ENCODE peak calls at places on chromosomes 12 and 14, in nine cellular contexts. W is sigmoid colon, B is IMR-90, G is K562, Z is spleen, D is A549, J is esophagus squamous epithelium, S is uterus, O is heart left ventricle. L is an unnamed sample.
A peak's percentile ranks its signal among the peaks of the same experiment; 100 is the strongest.

GRCh38 chr14:31781578-31781977 is 220.4 kb downstream of the NUBPL start:
- DNase-seq in W (no peak), B (no peak), G (no peak), Z (no peak), D (no peak), J (no peak), S (no peak), O (no peak), L (no peak)

GRCh38 chr12:116384629-116385485 is 107.4 kb upstream of the MED13L start:
- DNase-seq in W (no peak), B (peak; percentile 76), G (peak; percentile 62), Z (no peak), D (no peak), J (no peak), S (no peak), O (no peak), L (no peak)

GRCh38 chr12:113261847-113262470 is 40.7 kb downstream of the TPCN1 start:
- DNase-seq in W (no peak), B (peak; percentile 22), G (no peak), Z (no peak), D (no peak), J (no peak), S (no peak), O (no peak), L (no peak)

GRCh38 chr14:99387880-99388279 is 92.8 kb downstream of the SETD3 start:
- DNase-seq in W (no peak), B (no peak), G (no peak), Z (no peak), D (no peak), J (no peak), S (no peak), O (no peak), L (no peak)

GRCh38 chr14:59254911-59255545 is 66.6 kb downstream of the DAAM1 start:
- DNase-seq in W (peak; percentile 73), B (peak; percentile 30), G (no peak), Z (no peak), D (no peak), J (no peak), S (peak; percentile 24), O (no peak), L (peak; percentile 32)

GRCh38 chr12:96862326-96862725 is 44.7 kb upstream of the NEDD1 start:
- DNase-seq in W (no peak), B (no peak), G (no peak), Z (no peak), D (no peak), J (no peak), S (no peak), O (no peak), L (no peak)

GRCh38 chr14:78164226-78164853 is 5.8 kb upstream of the NRXN3 start:
- DNase-seq in W (no peak), B (no peak), G (peak; percentile 35), Z (no peak), D (peak; percentile 60), J (no peak), S (no peak), O (no peak), L (no peak)

GRCh38 chr14:72891666-72892102 is 2.2 kb downstream of the DPF3 start:
- DNase-seq in W (no peak), B (no peak), G (no peak), Z (no peak), D (no peak), J (no peak), S (no peak), O (no peak), L (no peak)

GRCh38 chr12:49838973-49839633 is 3.8 kb downstream of the BCDIN3D start:
- DNase-seq in W (no peak), B (peak; percentile 35), G (peak; percentile 60), Z (no peak), D (peak; percentile 50), J (no peak), S (no peak), O (no peak), L (no peak)

GRCh38 chr14:54818201-54819133 is 84.2 kb downstream of the GCH1 start:
- DNase-seq in W (no peak), B (peak; percentile 69), G (peak; percentile 35), Z (no peak), D (no peak), J (no peak), S (peak; percentile 31), O (no peak), L (no peak)

GRCh38 chr14:22427771-22428228 is 161.2 kb downstream of the DAD1 start:
- DNase-seq in W (peak; percentile 77), B (peak; percentile 57), G (no peak), Z (no peak), D (peak; percentile 13), J (no peak), S (peak; percentile 52), O (no peak), L (peak; percentile 50)

GRCh38 chr14:85421166-85421877 is 108.6 kb upstream of the FLRT2 start:
- DNase-seq in W (no peak), B (peak; percentile 83), G (no peak), Z (no peak), D (no peak), J (no peak), S (no peak), O (no peak), L (no peak)

GRCh38 chr12:28369483-28369882 is 179.2 kb downstream of the CCDC91 start:
- DNase-seq in W (no peak), B (no peak), G (peak; percentile 16), Z (no peak), D (no peak), J (no peak), S (no peak), O (no peak), L (no peak)

GRCh38 chr12:101634724-101635123 is 40.0 kb downstream of the MYBPC1 start:
- DNase-seq in W (no peak), B (no peak), G (no peak), Z (no peak), D (no peak), J (no peak), S (no peak), O (no peak), L (no peak)

DNA sequence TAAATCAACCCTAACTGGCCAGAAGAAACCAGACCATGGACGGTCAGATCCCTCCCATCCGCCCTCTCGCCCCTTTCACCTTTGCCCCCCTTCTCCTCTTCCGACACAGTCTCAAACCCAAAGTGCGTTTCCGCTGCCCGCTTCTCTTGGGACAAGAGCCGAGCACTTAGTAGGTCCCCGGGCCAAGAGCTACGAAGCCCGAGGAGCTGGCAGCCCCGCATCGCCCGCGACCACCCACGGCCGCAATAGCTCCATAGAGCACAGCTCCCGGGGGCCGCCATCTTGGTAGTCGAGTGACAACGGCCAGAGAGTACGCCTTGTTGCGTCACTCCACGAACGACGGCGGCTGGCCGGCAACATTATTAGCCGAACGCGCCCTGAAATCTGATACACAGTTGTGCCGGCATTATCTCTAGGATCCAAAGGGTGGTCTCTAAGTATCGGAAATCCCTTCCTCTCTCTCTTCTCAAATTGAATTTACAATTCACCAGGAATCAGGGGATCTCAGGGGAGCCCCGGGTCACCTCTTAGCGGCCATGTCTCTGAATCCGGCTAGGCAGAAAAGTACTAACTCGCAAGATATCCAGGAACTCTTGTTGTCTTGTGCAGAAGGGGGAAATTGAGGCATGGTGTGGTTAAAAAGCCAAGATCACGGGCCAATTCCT is at the start of gene COQ5:
- DNase-seq in W (peak; percentile 95), B (peak; percentile 83), G (peak; percentile 92), Z (peak; percentile 98), D (peak; percentile 74), J (peak; percentile 18), S (peak; percentile 90), O (peak; percentile 93), L (peak; percentile 84)
- TF ChIP-seq POLR2A in W (no peak), B (peak; percentile 82), G (peak; percentile 98), Z (no peak), D (peak; percentile 86), J (no peak), S (peak; percentile 20), O (no peak), L (peak; percentile 42)

DNA sequence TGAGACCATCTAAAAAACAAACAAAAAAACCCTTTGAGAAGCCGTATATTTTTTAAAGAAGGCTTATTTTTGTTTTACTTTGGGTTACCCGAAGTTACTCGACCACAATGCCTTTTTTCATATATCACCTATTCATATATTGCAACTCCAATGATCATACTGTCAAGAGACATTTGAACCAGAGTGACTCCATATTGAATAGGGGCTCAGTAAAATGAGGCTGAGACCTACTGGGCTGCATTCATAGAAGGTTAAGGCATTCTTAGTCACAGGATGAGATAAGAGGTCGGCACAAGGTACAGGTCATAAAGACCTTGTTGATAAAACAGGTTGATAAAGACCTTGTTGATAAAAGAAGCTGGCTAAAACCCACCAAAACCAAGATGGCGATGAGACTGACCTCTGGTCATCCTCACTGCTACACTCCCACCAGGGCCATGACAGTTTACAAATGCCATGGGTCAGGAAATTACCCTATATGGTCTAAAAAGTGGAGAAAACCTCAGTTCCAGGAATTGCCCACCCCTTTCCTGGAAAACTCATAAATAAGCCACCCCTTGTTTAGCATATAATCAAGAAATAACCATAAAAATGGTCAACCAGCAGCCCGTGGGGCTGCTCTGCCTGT is 50.0 kb upstream of the PKP2 start:
- DNase-seq in W (no peak), B (no peak), G (peak; percentile 36), Z (no peak), D (no peak), J (no peak), S (no peak), O (no peak), L (no peak)
- H3K4me1 ChIP-seq in W (no peaks in the 10 kb centered on the region), B (no peaks in the 10 kb centered on the region), G (no peaks in the 10 kb centered on the region), Z (no peaks in the 10 kb centered on the region), D (peaks cover 6% of the 10 kb centered on the region), J (no peaks in the 10 kb centered on the region), S (no peaks in the 10 kb centered on the region), O (no peaks in the 10 kb centered on the region), L (no peaks in the 10 kb centered on the region)

DNA sequence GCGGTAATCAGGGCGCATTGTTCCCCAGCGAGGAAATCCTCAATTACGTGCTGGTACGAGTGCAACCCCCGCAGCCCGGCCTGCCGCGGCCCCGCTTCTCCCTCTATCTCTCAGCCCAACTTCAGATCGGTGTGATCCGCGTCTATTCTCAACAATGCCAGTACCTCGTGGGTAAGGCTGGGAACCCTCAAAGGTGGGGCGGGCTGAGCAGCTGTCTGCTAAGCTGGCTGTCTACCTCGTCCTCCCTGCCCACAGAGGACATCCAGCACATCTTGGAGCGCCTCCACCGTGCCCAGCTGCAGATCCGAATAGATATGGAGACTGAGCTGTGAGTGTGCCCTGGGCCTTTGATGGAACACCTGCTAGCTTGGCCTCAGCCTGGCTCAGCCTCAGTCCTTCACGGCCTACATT is 996 bp downstream of the REC8 start:
- DNase-seq in W (no peak), B (no peak), G (no peak), Z (no peak), D (no peak), J (no peak), S (no peak), O (peak; percentile 58), L (no peak)
- TF ChIP-seq POLR2A in W (no peak), B (no peak), G (no peak), Z (no peak), D (no peak), J (no peak), S (no peak), O (no peak), L (no peak)

DNA sequence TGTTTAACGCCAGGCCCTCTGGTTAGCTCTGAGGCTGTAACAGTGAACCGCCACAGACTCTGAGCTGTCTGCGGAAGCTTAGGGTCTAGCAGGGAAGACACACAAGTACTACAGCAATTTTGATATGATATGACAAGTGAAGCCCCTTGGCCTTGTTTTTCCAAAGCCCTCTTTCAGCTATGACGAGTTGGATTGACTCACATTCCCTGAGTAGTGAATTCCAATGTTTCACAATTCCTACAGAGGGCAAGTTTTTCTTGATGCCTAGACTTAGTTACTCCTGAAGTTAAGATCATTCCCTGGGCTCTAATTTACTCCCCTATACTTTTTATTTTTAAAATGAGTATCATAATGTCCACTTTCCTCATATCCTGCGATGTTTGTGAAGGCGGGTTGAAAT is 53.3 kb upstream of the CISTR start:
- DNase-seq in W (no peak), B (peak; percentile 64), G (no peak), Z (no peak), D (no peak), J (no peak), S (no peak), O (no peak), L (no peak)
- H3K4me1 ChIP-seq in W (no peaks in the 10 kb centered on the region), B (peaks cover 7% of the 10 kb centered on the region), G (no peaks in the 10 kb centered on the region), Z (no peaks in the 10 kb centered on the region), D (peaks cover 31% of the 10 kb centered on the region), J (no peaks in the 10 kb centered on the region), S (no peaks in the 10 kb centered on the region), O (no peaks in the 10 kb centered on the region), L (peaks cover 6% of the 10 kb centered on the region)